ENCODE peak calls at places on chromosomes 5 and 9, in eight cellular contexts. One of them, this sample, is unnamed.
A peak's percentile ranks its signal among the peaks of the same experiment; 100 is the strongest.

GRCh38 chr9:127612993-127613954 is 1.2 kb downstream of the STXBP1 start:
- DNase-seq in fibroblast of the conjunctiva: peak; percentile 39
- DNase-seq in T1000: peak; percentile 47
- DNase-seq in SK-MEL-5: peak; percentile 33
- DNase-seq in HS-5: peak; percentile 54
- DNase-seq in substantia nigra: peak; percentile 19
- DNase-seq in BE2C: peak; percentile 63
- DNase-seq in neuronal stem cell: no peak
- DNase-seq in this sample: peak; percentile 71

GRCh38 chr9:122392284-122392683 is 21.5 kb downstream of the PTGS1 start:
- DNase-seq in HS-5: no peak
- DNase-seq in neuronal stem cell: no peak
- DNase-seq in fibroblast of the conjunctiva: no peak
- DNase-seq in T1000: no peak
- DNase-seq in BE2C: no peak
- DNase-seq in SK-MEL-5: no peak
- DNase-seq in substantia nigra: no peak
- DNase-seq in this sample: no peak

GRCh38 chr5:176201811-176202210 is 36.4 kb upstream of the SIMC1 start:
- DNase-seq in BE2C: no peak
- DNase-seq in substantia nigra: no peak
- DNase-seq in neuronal stem cell: no peak
- DNase-seq in T1000: no peak
- DNase-seq in SK-MEL-5: no peak
- DNase-seq in HS-5: no peak
- DNase-seq in fibroblast of the conjunctiva: no peak
- DNase-seq in this sample: no peak

GRCh38 chr9:108815156-108815555 is 40.6 kb downstream of the ACTL7B start:
- DNase-seq in BE2C: no peak
- DNase-seq in HS-5: no peak
- DNase-seq in neuronal stem cell: no peak
- DNase-seq in substantia nigra: no peak
- DNase-seq in T1000: no peak
- DNase-seq in fibroblast of the conjunctiva: no peak
- DNase-seq in SK-MEL-5: no peak
- DNase-seq in this sample: no peak

GRCh38 chr5:68365894-68366293 is 150.3 kb downstream of the PIK3R1 start:
- DNase-seq in fibroblast of the conjunctiva: no peak
- DNase-seq in neuronal stem cell: no peak
- DNase-seq in SK-MEL-5: no peak
- DNase-seq in T1000: no peak
- DNase-seq in HS-5: no peak
- DNase-seq in BE2C: no peak
- DNase-seq in substantia nigra: no peak
- DNase-seq in this sample: no peak

GRCh38 chr5:176813587-176814312 is 3.4 kb downstream of the UNC5A start:
- DNase-seq in HS-5: no peak
- DNase-seq in BE2C: no peak
- DNase-seq in fibroblast of the conjunctiva: no peak
- DNase-seq in neuronal stem cell: no peak
- DNase-seq in SK-MEL-5: no peak
- DNase-seq in T1000: no peak
- DNase-seq in substantia nigra: no peak
- DNase-seq in this sample: no peak

GRCh38 chr5:113106821-113107220 is 130.2 kb downstream of the DCP2 start:
- DNase-seq in SK-MEL-5: no peak
- DNase-seq in HS-5: no peak
- DNase-seq in substantia nigra: no peak
- DNase-seq in T1000: no peak
- DNase-seq in BE2C: no peak
- DNase-seq in fibroblast of the conjunctiva: no peak
- DNase-seq in neuronal stem cell: no peak
- DNase-seq in this sample: no peak

GRCh38 chr9:37332581-37332980 is 89.9 kb upstream of the GRHPR start:
- DNase-seq in SK-MEL-5: no peak
- DNase-seq in substantia nigra: no peak
- DNase-seq in neuronal stem cell: no peak
- DNase-seq in fibroblast of the conjunctiva: no peak
- DNase-seq in T1000: no peak
- DNase-seq in HS-5: no peak
- DNase-seq in BE2C: no peak
- DNase-seq in this sample: no peak

GRCh38 chr5:67156976-67157583 is 39.5 kb downstream of the CD180 start:
- DNase-seq in SK-MEL-5: peak; percentile 50
- DNase-seq in neuronal stem cell: no peak
- DNase-seq in BE2C: peak; percentile 60
- DNase-seq in T1000: no peak
- DNase-seq in substantia nigra: no peak
- DNase-seq in fibroblast of the conjunctiva: peak; percentile 14
- DNase-seq in HS-5: peak; percentile 6
- DNase-seq in this sample: no peak

GRCh38 chr5:102421647-102422046 is 77.2 kb downstream of the SLCO6A1 start:
- DNase-seq in substantia nigra: peak; percentile 3
- DNase-seq in fibroblast of the conjunctiva: no peak
- DNase-seq in T1000: no peak
- DNase-seq in HS-5: no peak
- DNase-seq in neuronal stem cell: no peak
- DNase-seq in BE2C: peak; percentile 84
- DNase-seq in SK-MEL-5: peak; percentile 41
- DNase-seq in this sample: no peak

GRCh38 chr5:132668706-132669454 is 4.9 kb upstream of the IL4 start:
- DNase-seq in HS-5: no peak
- DNase-seq in substantia nigra: no peak
- DNase-seq in neuronal stem cell: no peak
- DNase-seq in fibroblast of the conjunctiva: no peak
- DNase-seq in BE2C: no peak
- DNase-seq in SK-MEL-5: no peak
- DNase-seq in T1000: no peak
- DNase-seq in this sample: no peak

GRCh38 chr9:134642385-134643181 is 980 bp downstream of the COL5A1 start:
- DNase-seq in SK-MEL-5: no peak
- DNase-seq in fibroblast of the conjunctiva: peak; percentile 72
- DNase-seq in neuronal stem cell: peak; percentile 49
- DNase-seq in HS-5: peak; percentile 61
- DNase-seq in T1000: peak; percentile 66
- DNase-seq in BE2C: peak; percentile 39
- DNase-seq in substantia nigra: no peak
- DNase-seq in this sample: peak; percentile 73

GRCh38 chr5:42951847-42952411 is 88.2 kb downstream of the ANXA2R start:
- DNase-seq in SK-MEL-5: no peak
- DNase-seq in substantia nigra: no peak
- DNase-seq in HS-5: no peak
- DNase-seq in BE2C: no peak
- DNase-seq in fibroblast of the conjunctiva: peak; percentile 9
- DNase-seq in neuronal stem cell: no peak
- DNase-seq in T1000: no peak
- DNase-seq in this sample: no peak

GRCh38 chr5:74501674-74502478 is 138.7 kb downstream of the ENC1 start:
- DNase-seq in BE2C: no peak
- DNase-seq in substantia nigra: no peak
- DNase-seq in HS-5: no peak
- DNase-seq in SK-MEL-5: no peak
- DNase-seq in neuronal stem cell: no peak
- DNase-seq in T1000: no peak
- DNase-seq in fibroblast of the conjunctiva: no peak
- DNase-seq in this sample: no peak

GRCh38 chr5:115770466-115770865 is 46.0 kb downstream of the CDO1 start:
- DNase-seq in HS-5: no peak
- DNase-seq in neuronal stem cell: peak; percentile 11
- DNase-seq in SK-MEL-5: peak; percentile 63
- DNase-seq in BE2C: peak; percentile 31
- DNase-seq in T1000: no peak
- DNase-seq in substantia nigra: no peak
- DNase-seq in fibroblast of the conjunctiva: no peak
- DNase-seq in this sample: peak; percentile 61

GRCh38 chr5:179230061-179230461 is 115.2 kb downstream of the ADAMTS2 start:
- DNase-seq in substantia nigra: no peak
- DNase-seq in BE2C: no peak
- DNase-seq in HS-5: no peak
- DNase-seq in T1000: no peak
- DNase-seq in SK-MEL-5: no peak
- DNase-seq in fibroblast of the conjunctiva: no peak
- DNase-seq in neuronal stem cell: no peak
- DNase-seq in this sample: peak; percentile 36

GRCh38 chr5:65823820-65824445 is 101.9 kb downstream of the NLN start:
- DNase-seq in BE2C: no peak
- DNase-seq in T1000: no peak
- DNase-seq in HS-5: no peak
- DNase-seq in fibroblast of the conjunctiva: no peak
- DNase-seq in neuronal stem cell: no peak
- DNase-seq in substantia nigra: no peak
- DNase-seq in SK-MEL-5: no peak
- DNase-seq in this sample: no peak

GRCh38 chr9:113673726-113674125 is 202.4 kb upstream of the ZNF618 start:
- DNase-seq in substantia nigra: no peak
- DNase-seq in BE2C: no peak
- DNase-seq in T1000: peak; percentile 5
- DNase-seq in SK-MEL-5: no peak
- DNase-seq in neuronal stem cell: no peak
- DNase-seq in fibroblast of the conjunctiva: no peak
- DNase-seq in HS-5: no peak
- DNase-seq in this sample: no peak

GRCh38 chr5:1755321-1755949 is 44.2 kb downstream of the MRPL36 start:
- DNase-seq in HS-5: no peak
- DNase-seq in SK-MEL-5: no peak
- DNase-seq in substantia nigra: no peak
- DNase-seq in neuronal stem cell: no peak
- DNase-seq in BE2C: no peak
- DNase-seq in T1000: no peak
- DNase-seq in fibroblast of the conjunctiva: no peak
- DNase-seq in this sample: peak; percentile 42

GRCh38 chr5:151068571-151069197 is 12.2 kb downstream of the TNIP1 start:
- DNase-seq in BE2C: no peak
- DNase-seq in substantia nigra: no peak
- DNase-seq in HS-5: no peak
- DNase-seq in T1000: no peak
- DNase-seq in neuronal stem cell: no peak
- DNase-seq in SK-MEL-5: no peak
- DNase-seq in fibroblast of the conjunctiva: no peak
- DNase-seq in this sample: no peak

GRCh38 chr5:135596788-135597187 is 18.0 kb upstream of the CXCL14 start:
- DNase-seq in BE2C: no peak
- DNase-seq in HS-5: no peak
- DNase-seq in T1000: no peak
- DNase-seq in neuronal stem cell: no peak
- DNase-seq in SK-MEL-5: no peak
- DNase-seq in fibroblast of the conjunctiva: no peak
- DNase-seq in substantia nigra: no peak
- DNase-seq in this sample: no peak